ENCODE peak calls at places on chromosomes 2 and 18, in eight cellular contexts. One of them, this sample, is unnamed.

GRCh38 chr2:205675861-205676516 is 6.3 kb upstream of the NRP2 start:
- DNase-seq in GM19239: no peak
- DNase-seq in cerebellum: peak
- DNase-seq in anterior cingulate cortex: peak
- DNase-seq in stimulated activated CD8-positive, alpha-beta memory T cell treated with anti-CD3 and anti-CD28 coated beads, Interleukin-4, amount 100 ng/mL, for 4 hours: no peak
- DNase-seq in RWPE1: peak
- DNase-seq in AG09309: no peak
- DNase-seq in dermis blood vessel endothelial cell: peak
- DNase-seq in this sample: no peak

GRCh38 chr2:9392895-9393757 is 30.2 kb downstream of the ITGB1BP1 start:
- DNase-seq in GM19239: no peak
- DNase-seq in cerebellum: no peak
- DNase-seq in anterior cingulate cortex: peak
- DNase-seq in stimulated activated CD8-positive, alpha-beta memory T cell treated with anti-CD3 and anti-CD28 coated beads, Interleukin-4, amount 100 ng/mL, for 4 hours: no peak
- DNase-seq in RWPE1: no peak
- DNase-seq in AG09309: no peak
- DNase-seq in dermis blood vessel endothelial cell: peak
- DNase-seq in this sample: no peak

GRCh38 chr2:24493713-24494112 is 2.7 kb downstream of the NCOA1 start:
- DNase-seq in GM19239: no peak
- DNase-seq in cerebellum: no peak
- DNase-seq in anterior cingulate cortex: no peak
- DNase-seq in stimulated activated CD8-positive, alpha-beta memory T cell treated with anti-CD3 and anti-CD28 coated beads, Interleukin-4, amount 100 ng/mL, for 4 hours: no peak
- DNase-seq in RWPE1: no peak
- DNase-seq in AG09309: no peak
- DNase-seq in dermis blood vessel endothelial cell: peak
- DNase-seq in this sample: no peak

GRCh38 chr18:9965711-9966624 is 52.2 kb downstream of the VAPA start:
- DNase-seq in GM19239: no peak
- DNase-seq in cerebellum: no peak
- DNase-seq in anterior cingulate cortex: no peak
- DNase-seq in stimulated activated CD8-positive, alpha-beta memory T cell treated with anti-CD3 and anti-CD28 coated beads, Interleukin-4, amount 100 ng/mL, for 4 hours: no peak
- DNase-seq in RWPE1: no peak
- DNase-seq in AG09309: peak
- DNase-seq in dermis blood vessel endothelial cell: no peak
- DNase-seq in this sample: no peak

GRCh38 chr2:169095631-169096105 is 26.3 kb downstream of the DHRS9 start:
- DNase-seq in GM19239: no peak
- DNase-seq in cerebellum: no peak
- DNase-seq in anterior cingulate cortex: no peak
- DNase-seq in stimulated activated CD8-positive, alpha-beta memory T cell treated with anti-CD3 and anti-CD28 coated beads, Interleukin-4, amount 100 ng/mL, for 4 hours: no peak
- DNase-seq in RWPE1: peak
- DNase-seq in AG09309: peak
- DNase-seq in dermis blood vessel endothelial cell: peak
- DNase-seq in this sample: no peak

GRCh38 chr2:197954328-197954727 is 149.9 kb downstream of the PLCL1 start:
- DNase-seq in GM19239: no peak
- DNase-seq in cerebellum: no peak
- DNase-seq in anterior cingulate cortex: no peak
- DNase-seq in stimulated activated CD8-positive, alpha-beta memory T cell treated with anti-CD3 and anti-CD28 coated beads, Interleukin-4, amount 100 ng/mL, for 4 hours: no peak
- DNase-seq in RWPE1: no peak
- DNase-seq in AG09309: no peak
- DNase-seq in dermis blood vessel endothelial cell: no peak
- DNase-seq in this sample: no peak

GRCh38 chr2:19810148-19810547 is 91.6 kb downstream of the TTC32 start:
- DNase-seq in GM19239: no peak
- DNase-seq in cerebellum: no peak
- DNase-seq in anterior cingulate cortex: no peak
- DNase-seq in stimulated activated CD8-positive, alpha-beta memory T cell treated with anti-CD3 and anti-CD28 coated beads, Interleukin-4, amount 100 ng/mL, for 4 hours: no peak
- DNase-seq in RWPE1: no peak
- DNase-seq in AG09309: no peak
- DNase-seq in dermis blood vessel endothelial cell: no peak
- DNase-seq in this sample: no peak

GRCh38 chr2:171139860-171140259 is 20.8 kb downstream of the TLK1 start:
- DNase-seq in GM19239: no peak
- DNase-seq in cerebellum: no peak
- DNase-seq in anterior cingulate cortex: no peak
- DNase-seq in stimulated activated CD8-positive, alpha-beta memory T cell treated with anti-CD3 and anti-CD28 coated beads, Interleukin-4, amount 100 ng/mL, for 4 hours: no peak
- DNase-seq in RWPE1: no peak
- DNase-seq in AG09309: no peak
- DNase-seq in dermis blood vessel endothelial cell: no peak
- DNase-seq in this sample: no peak

GRCh38 chr2:234060236-234060635 is 9.7 kb downstream of the SPP2 start:
- DNase-seq in GM19239: no peak
- DNase-seq in cerebellum: no peak
- DNase-seq in anterior cingulate cortex: no peak
- DNase-seq in stimulated activated CD8-positive, alpha-beta memory T cell treated with anti-CD3 and anti-CD28 coated beads, Interleukin-4, amount 100 ng/mL, for 4 hours: no peak
- DNase-seq in RWPE1: no peak
- DNase-seq in AG09309: no peak
- DNase-seq in dermis blood vessel endothelial cell: no peak
- DNase-seq in this sample: no peak

GRCh38 chr18:70464343-70465114 is 175.7 kb downstream of the SOCS6 start:
- DNase-seq in GM19239: peak
- DNase-seq in cerebellum: peak
- DNase-seq in anterior cingulate cortex: peak
- DNase-seq in stimulated activated CD8-positive, alpha-beta memory T cell treated with anti-CD3 and anti-CD28 coated beads, Interleukin-4, amount 100 ng/mL, for 4 hours: no peak
- DNase-seq in RWPE1: peak
- DNase-seq in AG09309: peak
- DNase-seq in dermis blood vessel endothelial cell: peak
- DNase-seq in this sample: peak

GRCh38 chr2:12321017-12321641 is 395.6 kb upstream of the TRIB2 start:
- DNase-seq in GM19239: no peak
- DNase-seq in cerebellum: peak
- DNase-seq in anterior cingulate cortex: peak
- DNase-seq in stimulated activated CD8-positive, alpha-beta memory T cell treated with anti-CD3 and anti-CD28 coated beads, Interleukin-4, amount 100 ng/mL, for 4 hours: no peak
- DNase-seq in RWPE1: peak
- DNase-seq in AG09309: peak
- DNase-seq in dermis blood vessel endothelial cell: no peak
- DNase-seq in this sample: no peak

GRCh38 chr2:174544156-174544555 is 53.4 kb downstream of the WIPF1 start:
- DNase-seq in GM19239: no peak
- DNase-seq in cerebellum: no peak
- DNase-seq in anterior cingulate cortex: no peak
- DNase-seq in stimulated activated CD8-positive, alpha-beta memory T cell treated with anti-CD3 and anti-CD28 coated beads, Interleukin-4, amount 100 ng/mL, for 4 hours: no peak
- DNase-seq in RWPE1: no peak
- DNase-seq in AG09309: no peak
- DNase-seq in dermis blood vessel endothelial cell: peak
- DNase-seq in this sample: no peak

GRCh38 chr2:69954069-69954468 is 7.4 kb downstream of the ASPRV1 start:
- DNase-seq in GM19239: no peak
- DNase-seq in cerebellum: no peak
- DNase-seq in anterior cingulate cortex: no peak
- DNase-seq in stimulated activated CD8-positive, alpha-beta memory T cell treated with anti-CD3 and anti-CD28 coated beads, Interleukin-4, amount 100 ng/mL, for 4 hours: no peak
- DNase-seq in RWPE1: no peak
- DNase-seq in AG09309: no peak
- DNase-seq in dermis blood vessel endothelial cell: no peak
- DNase-seq in this sample: no peak

GRCh38 chr2:171141320-171141719 is 19.4 kb downstream of the TLK1 start:
- DNase-seq in GM19239: no peak
- DNase-seq in cerebellum: no peak
- DNase-seq in anterior cingulate cortex: no peak
- DNase-seq in stimulated activated CD8-positive, alpha-beta memory T cell treated with anti-CD3 and anti-CD28 coated beads, Interleukin-4, amount 100 ng/mL, for 4 hours: no peak
- DNase-seq in RWPE1: no peak
- DNase-seq in AG09309: no peak
- DNase-seq in dermis blood vessel endothelial cell: no peak
- DNase-seq in this sample: no peak

GRCh38 chr2:222174450-222174849 is 124.3 kb downstream of the PAX3 start:
- DNase-seq in GM19239: no peak
- DNase-seq in cerebellum: no peak
- DNase-seq in anterior cingulate cortex: no peak
- DNase-seq in stimulated activated CD8-positive, alpha-beta memory T cell treated with anti-CD3 and anti-CD28 coated beads, Interleukin-4, amount 100 ng/mL, for 4 hours: no peak
- DNase-seq in RWPE1: no peak
- DNase-seq in AG09309: no peak
- DNase-seq in dermis blood vessel endothelial cell: no peak
- DNase-seq in this sample: no peak

GRCh38 chr2:74849228-74849892 is 15.4 kb downstream of the HK2 start:
- DNase-seq in GM19239: peak
- DNase-seq in cerebellum: no peak
- DNase-seq in anterior cingulate cortex: no peak
- DNase-seq in stimulated activated CD8-positive, alpha-beta memory T cell treated with anti-CD3 and anti-CD28 coated beads, Interleukin-4, amount 100 ng/mL, for 4 hours: no peak
- DNase-seq in RWPE1: peak
- DNase-seq in AG09309: no peak
- DNase-seq in dermis blood vessel endothelial cell: peak
- DNase-seq in this sample: no peak

GRCh38 chr2:97718051-97718882 is 4.9 kb downstream of the ZAP70 start:
- DNase-seq in GM19239: peak
- DNase-seq in cerebellum: no peak
- DNase-seq in anterior cingulate cortex: no peak
- DNase-seq in stimulated activated CD8-positive, alpha-beta memory T cell treated with anti-CD3 and anti-CD28 coated beads, Interleukin-4, amount 100 ng/mL, for 4 hours: peak
- DNase-seq in RWPE1: no peak
- DNase-seq in AG09309: no peak
- DNase-seq in dermis blood vessel endothelial cell: no peak
- DNase-seq in this sample: no peak

GRCh38 chr18:73645175-73645715 is 502.4 kb downstream of the FBXO15 start:
- DNase-seq in GM19239: no peak
- DNase-seq in cerebellum: no peak
- DNase-seq in anterior cingulate cortex: no peak
- DNase-seq in stimulated activated CD8-positive, alpha-beta memory T cell treated with anti-CD3 and anti-CD28 coated beads, Interleukin-4, amount 100 ng/mL, for 4 hours: no peak
- DNase-seq in RWPE1: no peak
- DNase-seq in AG09309: no peak
- DNase-seq in dermis blood vessel endothelial cell: peak
- DNase-seq in this sample: no peak

GRCh38 chr2:71673402-71673795 is 220.0 kb downstream of the DYSF start:
- DNase-seq in GM19239: no peak
- DNase-seq in cerebellum: no peak
- DNase-seq in anterior cingulate cortex: no peak
- DNase-seq in stimulated activated CD8-positive, alpha-beta memory T cell treated with anti-CD3 and anti-CD28 coated beads, Interleukin-4, amount 100 ng/mL, for 4 hours: no peak
- DNase-seq in RWPE1: no peak
- DNase-seq in AG09309: no peak
- DNase-seq in dermis blood vessel endothelial cell: no peak
- DNase-seq in this sample: no peak

GRCh38 chr2:121707344-121707919 is 29.2 kb downstream of the NIFK start:
- DNase-seq in GM19239: no peak
- DNase-seq in cerebellum: no peak
- DNase-seq in anterior cingulate cortex: no peak
- DNase-seq in stimulated activated CD8-positive, alpha-beta memory T cell treated with anti-CD3 and anti-CD28 coated beads, Interleukin-4, amount 100 ng/mL, for 4 hours: no peak
- DNase-seq in RWPE1: no peak
- DNase-seq in AG09309: no peak
- DNase-seq in dermis blood vessel endothelial cell: no peak
- DNase-seq in this sample: no peak

This sample was measured in progenitor cell of endocrine pancreas.